ENCODE peak calls at places on chromosomes 5 and 9, in four cellular contexts. B is left lung, M is psoas muscle, P is mesendoderm. W is an unnamed sample.
A peak's percentile ranks its signal among the peaks of the same experiment; 100 is the strongest.

GRCh38 chr9:124810513-124811355 is 33.8 kb downstream of the OLFML2A start:
- DNase-seq in B (peak; percentile 25), M (no peak), P (peak; percentile 97), W (no peak)

GRCh38 chr5:95712347-95712958 is 18.7 kb upstream of the RHOBTB3 start:
- DNase-seq in B (no peak), M (no peak), P (peak; percentile 99), W (no peak)

GRCh38 chr9:1337169-1337568 is 287.0 kb downstream of the DMRT2 start:
- DNase-seq in B (no peak), M (no peak), P (peak; percentile 31), W (no peak)

GRCh38 chr5:133552925-133553525 is 59.3 kb downstream of the FSTL4 start:
- DNase-seq in B (peak; percentile 82), M (peak; percentile 57), P (peak; percentile 80), W (peak; percentile 78)

GRCh38 chr9:90843530-90843929 is 41.9 kb downstream of the SYK start:
- DNase-seq in B (no peak), M (no peak), P (no peak), W (no peak)

GRCh38 chr9:70466976-70467551 is 52.6 kb upstream of the KLF9 start:
- DNase-seq in B (no peak), M (peak; percentile 56), P (no peak), W (no peak)

GRCh38 chr9:111896942-111897830 is 572 bp downstream of the UGCG start:
- DNase-seq in B (peak; percentile 89), M (peak; percentile 78), P (no peak), W (no peak)

GRCh38 chr9:21481470-21482057 is 549 bp downstream of the IFNE start:
- DNase-seq in B (no peak), M (no peak), P (no peak), W (no peak)

GRCh38 chr5:5719292-5719691 is 296.8 kb downstream of the ICE1 start:
- DNase-seq in B (no peak), M (no peak), P (no peak), W (no peak)

GRCh38 chr5:177432143-177432904 is 5.8 kb downstream of the GRK6 start:
- DNase-seq in B (no peak), M (peak; percentile 70), P (no peak), W (peak; percentile 76)

GRCh38 chr9:88722753-88723152 is 187.8 kb downstream of the NXNL2 start:
- DNase-seq in B (no peak), M (no peak), P (peak; percentile 45), W (no peak)

GRCh38 chr9:114372971-114373591 is 14.7 kb downstream of the AKNA start:
- DNase-seq in B (peak; percentile 93), M (peak; percentile 76), P (no peak), W (peak; percentile 80)

GRCh38 chr9:22084336-22085035 is 75.4 kb upstream of the CDKN2B start:
- DNase-seq in B (no peak), M (no peak), P (peak; percentile 70), W (no peak)

GRCh38 chr9:26034776-26035175 is 356.5 kb upstream of the TUSC1 start:
- DNase-seq in B (no peak), M (no peak), P (peak; percentile 5), W (no peak)

GRCh38 chr5:168292783-168293696 is 1.6 kb downstream of the WWC1 start:
- DNase-seq in B (no peak), M (no peak), P (no peak), W (no peak)

GRCh38 chr5:28648108-28648507 is 1609.7 kb upstream of the CDH9 start:
- DNase-seq in B (no peak), M (no peak), P (peak; percentile 84), W (no peak)

GRCh38 chr9:4464911-4465513 is 25.3 kb upstream of the SLC1A1 start:
- DNase-seq in B (no peak), M (no peak), P (no peak), W (no peak)

GRCh38 chr5:96691503-96692303 is 29.5 kb downstream of the CAST start:
- DNase-seq in B (no peak), M (no peak), P (no peak), W (no peak)

GRCh38 chr5:169695025-169695625 is 58.0 kb downstream of the DOCK2 start:
- DNase-seq in B (no peak), M (no peak), P (no peak), W (no peak)

GRCh38 chr9:98807811-98808195 is 333 bp downstream of the GALNT12 start:
- DNase-seq in B (no peak), M (no peak), P (no peak), W (no peak)

GRCh38 chr5:10632110-10632903 is 68.4 kb downstream of the ANKRD33B start:
- DNase-seq in B (peak; percentile 84), M (peak; percentile 44), P (peak; percentile 55), W (peak; percentile 61)

GRCh38 chr9:35057271-35057620 is 15.2 kb downstream of the VCP start:
- DNase-seq in B (no peak), M (no peak), P (no peak), W (no peak)

GRCh38 chr5:26847041-26847736 is 191.2 kb downstream of the CDH9 start:
- DNase-seq in B (peak; percentile 39), M (no peak), P (peak; percentile 9), W (no peak)

GRCh38 chr9:100082786-100083185 is 16.0 kb downstream of the ERP44 start:
- DNase-seq in B (no peak), M (no peak), P (no peak), W (no peak)

GRCh38 chr9:134778841-134779411 is 101.7 kb upstream of the FCN2 start:
- DNase-seq in B (no peak), M (no peak), P (peak; percentile 87), W (peak; percentile 75)

GRCh38 chr9:86732514-86732913 is 214.8 kb downstream of the GAS1 start:
- DNase-seq in B (no peak), M (peak; percentile 60), P (no peak), W (no peak)

GRCh38 chr9:96500696-96501660 is 51.0 kb downstream of the HABP4 start:
- DNase-seq in B (no peak), M (no peak), P (no peak), W (no peak)

GRCh38 chr5:116320486-116320885 is 235.7 kb downstream of the COMMD10 start:
- DNase-seq in B (no peak), M (no peak), P (no peak), W (no peak)

GRCh38 chr9:77632652-77633051 is 15.5 kb downstream of the GNA14 start:
- DNase-seq in B (no peak), M (no peak), P (no peak), W (no peak)

GRCh38 chr9:124125590-124126047 is 114.1 kb downstream of the LHX2 start:
- DNase-seq in B (no peak), M (no peak), P (no peak), W (no peak)

GRCh38 chr9:89794918-89795317 is 190.1 kb downstream of the GADD45G start:
- DNase-seq in B (no peak), M (peak; percentile 45), P (no peak), W (no peak)

GRCh38 chr5:35665066-35665465 is 47.4 kb downstream of the SPEF2 start:
- DNase-seq in B (no peak), M (no peak), P (no peak), W (no peak)

GRCh38 chr9:126211441-126212074 is 115.1 kb upstream of the MVB12B start:
- DNase-seq in B (no peak), M (no peak), P (no peak), W (no peak)
- H3K36me3 ChIP-seq in B (no peaks in the 10 kb centered on the region), M (no peaks in the 10 kb centered on the region), P (no peaks in the 10 kb centered on the region), W (no peaks in the 10 kb centered on the region)

GRCh38 chr5:139611703-139612584 is 36.2 kb upstream of the CXXC5 start:
- DNase-seq in B (no peak), M (no peak), P (no peak), W (no peak)
- H3K36me3 ChIP-seq in B (peaks cover 31% of the 10 kb centered on the region), M (peaks cover 30% of the 10 kb centered on the region), P (no peaks in the 10 kb centered on the region), W (no peaks in the 10 kb centered on the region)

GRCh38 chr9:129008986-129009583 is 19.0 kb downstream of the SH3GLB2 start:
- DNase-seq in B (peak; percentile 58), M (peak; percentile 50), P (no peak), W (no peak)
- H3K36me3 ChIP-seq in B (peaks cover 99% of the 10 kb centered on the region), M (peaks cover 90% of the 10 kb centered on the region), P (peaks cover 15% of the 10 kb centered on the region), W (peaks cover 6% of the 10 kb centered on the region)

DNA sequence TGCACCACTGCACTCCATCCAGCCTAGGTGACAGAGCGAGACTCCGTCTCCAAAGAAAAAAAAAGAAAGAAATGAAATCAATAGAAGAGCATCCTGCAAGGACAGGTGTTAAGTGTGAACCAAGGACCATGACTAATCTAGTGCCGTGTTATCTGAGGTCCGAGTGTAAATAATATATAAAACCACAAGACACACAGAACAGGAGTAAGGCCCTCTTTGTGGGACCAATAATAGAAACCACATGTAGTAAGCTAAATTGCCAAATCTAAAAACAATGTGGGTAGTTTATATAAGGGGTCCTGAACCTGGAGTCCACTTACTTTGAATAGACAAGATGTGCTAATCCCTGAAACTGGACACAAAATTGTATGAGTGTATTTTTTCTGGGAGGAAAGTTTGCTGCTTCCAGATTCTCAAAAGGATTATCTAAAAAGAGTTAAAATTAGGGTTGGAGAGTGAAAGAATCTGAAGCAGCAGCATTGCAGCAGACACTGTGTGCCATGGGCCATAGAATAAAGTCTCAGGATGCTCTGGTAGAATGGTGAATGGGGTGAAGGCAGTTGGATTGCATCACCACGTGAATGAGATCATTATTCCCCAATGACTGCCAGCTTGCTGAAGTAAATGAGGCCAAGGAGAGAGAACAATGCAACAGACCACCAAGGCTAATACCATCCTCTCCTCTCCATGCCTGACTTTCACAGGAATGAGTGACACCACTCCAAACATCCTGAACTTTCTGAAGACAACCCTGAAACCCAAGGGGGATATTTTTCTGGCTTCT is 222.7 kb downstream of the DCP2 start:
- DNase-seq in B (no peak), M (no peak), P (peak; percentile 85), W (no peak)
- H3K36me3 ChIP-seq in B (no peaks in the 10 kb centered on the region), M (no peaks in the 10 kb centered on the region), P (peaks cover 3% of the 10 kb centered on the region), W (no peaks in the 10 kb centered on the region)

GRCh38 chr9:18707489-18708210 is 233.7 kb downstream of the ADAMTSL1 start:
- DNase-seq in B (no peak), M (no peak), P (no peak), W (no peak)
- H3K36me3 ChIP-seq in B (no peaks in the 10 kb centered on the region), M (no peaks in the 10 kb centered on the region), P (no peaks in the 10 kb centered on the region), W (peaks cover 3% of the 10 kb centered on the region)

DNA sequence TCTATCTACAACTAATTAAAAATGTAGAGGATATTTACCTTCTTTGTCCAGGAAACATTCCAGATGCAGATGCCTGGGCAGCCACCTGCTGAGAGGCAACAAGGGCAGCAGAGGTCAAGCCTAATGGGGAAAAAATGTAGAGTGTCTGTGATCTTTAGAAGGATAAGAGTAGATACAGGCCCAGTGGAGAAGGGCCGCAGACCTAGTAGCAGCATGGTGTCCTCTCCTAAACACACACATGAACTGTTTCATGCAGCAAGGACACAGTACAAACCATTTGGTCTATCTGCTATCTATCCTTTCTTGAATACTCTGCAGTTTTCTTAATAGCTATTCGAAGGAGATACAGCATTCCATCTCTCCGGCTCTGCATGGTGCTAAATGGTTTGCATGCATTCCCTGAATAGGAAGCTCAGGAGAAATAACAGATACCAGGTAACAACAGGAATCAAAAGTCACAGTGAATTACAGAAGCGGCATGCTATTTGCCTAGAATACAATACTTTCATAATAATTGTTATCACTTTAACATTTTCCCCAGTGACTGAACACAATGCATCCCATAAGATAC is 107.3 kb downstream of the ZNF608 start:
- DNase-seq in B (no peak), M (no peak), P (peak; percentile 97), W (no peak)
- H3K36me3 ChIP-seq in B (peaks cover 4% of the 10 kb centered on the region), M (peaks cover 35% of the 10 kb centered on the region), P (no peaks in the 10 kb centered on the region), W (no peaks in the 10 kb centered on the region)

W was measured in aorta.